ENCODE peak calls at places on chromosomes 13 and 19, in ten cellular contexts. One of them, this sample, is unnamed.

GRCh38 chr13:79385694-79386093 is 20.4 kb downstream of the RBM26 start:
- DNase-seq in fibroblast of lung: peak; percentile 37
- DNase-seq in psoas muscle: no peak
- DNase-seq in tibial nerve: no peak
- DNase-seq in IMR-90: no peak
- DNase-seq in GM06990: peak; percentile 48
- DNase-seq in Peyer's patch: no peak
- DNase-seq in vagina: no peak
- DNase-seq in endothelial cell of umbilical vein: peak; percentile 44
- DNase-seq in left ventricle myocardium inferior: no peak
- DNase-seq in this sample: no peak

GRCh38 chr19:14835011-14835410 is at the start of the genes OR7A5 and OR7C1:
- DNase-seq in fibroblast of lung: no peak
- DNase-seq in psoas muscle: no peak
- DNase-seq in tibial nerve: no peak
- DNase-seq in IMR-90: no peak
- DNase-seq in GM06990: no peak
- DNase-seq in Peyer's patch: no peak
- DNase-seq in vagina: no peak
- DNase-seq in endothelial cell of umbilical vein: no peak
- DNase-seq in left ventricle myocardium inferior: no peak
- DNase-seq in this sample: no peak

GRCh38 chr13:112120031-112120373 is 53.1 kb downstream of the SOX1 start:
- DNase-seq in fibroblast of lung: no peak
- DNase-seq in psoas muscle: no peak
- DNase-seq in tibial nerve: no peak
- DNase-seq in IMR-90: no peak
- DNase-seq in GM06990: no peak
- DNase-seq in Peyer's patch: no peak
- DNase-seq in vagina: no peak
- DNase-seq in endothelial cell of umbilical vein: no peak
- DNase-seq in left ventricle myocardium inferior: no peak
- DNase-seq in this sample: no peak

GRCh38 chr19:47176627-47177090 is 46.0 kb downstream of the SAE1 start:
- DNase-seq in fibroblast of lung: peak; percentile 96
- DNase-seq in psoas muscle: no peak
- DNase-seq in tibial nerve: no peak
- DNase-seq in IMR-90: peak; percentile 98
- DNase-seq in GM06990: no peak
- DNase-seq in Peyer's patch: peak; percentile 36
- DNase-seq in vagina: no peak
- DNase-seq in endothelial cell of umbilical vein: peak; percentile 100
- DNase-seq in left ventricle myocardium inferior: no peak
- DNase-seq in this sample: peak; percentile 92

GRCh38 chr19:58218899-58219298 is 9.8 kb upstream of the ZNF544 start:
- DNase-seq in fibroblast of lung: no peak
- DNase-seq in psoas muscle: no peak
- DNase-seq in tibial nerve: no peak
- DNase-seq in IMR-90: no peak
- DNase-seq in GM06990: no peak
- DNase-seq in Peyer's patch: no peak
- DNase-seq in vagina: no peak
- DNase-seq in endothelial cell of umbilical vein: peak; percentile 20
- DNase-seq in left ventricle myocardium inferior: no peak
- DNase-seq in this sample: no peak

GRCh38 chr13:29000802-29001201 is 180.7 kb downstream of the MTUS2 start:
- DNase-seq in fibroblast of lung: no peak
- DNase-seq in psoas muscle: no peak
- DNase-seq in tibial nerve: no peak
- DNase-seq in IMR-90: no peak
- DNase-seq in GM06990: no peak
- DNase-seq in Peyer's patch: no peak
- DNase-seq in vagina: no peak
- DNase-seq in endothelial cell of umbilical vein: no peak
- DNase-seq in left ventricle myocardium inferior: no peak
- DNase-seq in this sample: no peak

GRCh38 chr19:5171711-5172110 is 168.9 kb downstream of the PTPRS start:
- DNase-seq in fibroblast of lung: peak; percentile 37
- DNase-seq in psoas muscle: no peak
- DNase-seq in tibial nerve: no peak
- DNase-seq in IMR-90: no peak
- DNase-seq in GM06990: no peak
- DNase-seq in Peyer's patch: no peak
- DNase-seq in vagina: no peak
- DNase-seq in endothelial cell of umbilical vein: no peak
- DNase-seq in left ventricle myocardium inferior: no peak
- DNase-seq in this sample: no peak

GRCh38 chr13:34334984-34335661 is 517.2 kb downstream of the RFC3 start:
- DNase-seq in fibroblast of lung: no peak
- DNase-seq in psoas muscle: no peak
- DNase-seq in tibial nerve: no peak
- DNase-seq in IMR-90: no peak
- DNase-seq in GM06990: no peak
- DNase-seq in Peyer's patch: no peak
- DNase-seq in vagina: no peak
- DNase-seq in endothelial cell of umbilical vein: no peak
- DNase-seq in left ventricle myocardium inferior: no peak
- DNase-seq in this sample: peak; percentile 25

GRCh38 chr13:78102121-78102677 is 183.6 kb upstream of the EDNRB start:
- DNase-seq in fibroblast of lung: peak; percentile 54
- DNase-seq in psoas muscle: peak; percentile 18
- DNase-seq in tibial nerve: peak; percentile 48
- DNase-seq in IMR-90: peak; percentile 52
- DNase-seq in GM06990: peak; percentile 14
- DNase-seq in Peyer's patch: no peak
- DNase-seq in vagina: no peak
- DNase-seq in endothelial cell of umbilical vein: peak; percentile 41
- DNase-seq in left ventricle myocardium inferior: peak; percentile 29
- DNase-seq in this sample: peak; percentile 74

GRCh38 chr13:98451676-98452105 is 125.2 kb downstream of the STK24 start:
- DNase-seq in fibroblast of lung: peak; percentile 81
- DNase-seq in psoas muscle: peak; percentile 48
- DNase-seq in tibial nerve: peak; percentile 40
- DNase-seq in IMR-90: peak; percentile 40
- DNase-seq in GM06990: no peak
- DNase-seq in Peyer's patch: no peak
- DNase-seq in vagina: no peak
- DNase-seq in endothelial cell of umbilical vein: no peak
- DNase-seq in left ventricle myocardium inferior: peak; percentile 38
- DNase-seq in this sample: peak; percentile 41

GRCh38 chr13:94335786-94336357 is 143.6 kb downstream of the DCT start:
- DNase-seq in fibroblast of lung: no peak
- DNase-seq in psoas muscle: no peak
- DNase-seq in tibial nerve: no peak
- DNase-seq in IMR-90: peak; percentile 28
- DNase-seq in GM06990: no peak
- DNase-seq in Peyer's patch: no peak
- DNase-seq in vagina: no peak
- DNase-seq in endothelial cell of umbilical vein: peak; percentile 10
- DNase-seq in left ventricle myocardium inferior: no peak
- DNase-seq in this sample: no peak

GRCh38 chr13:108194435-108194936 is 20.9 kb downstream of the LIG4 start:
- DNase-seq in fibroblast of lung: no peak
- DNase-seq in psoas muscle: no peak
- DNase-seq in tibial nerve: no peak
- DNase-seq in IMR-90: no peak
- DNase-seq in GM06990: no peak
- DNase-seq in Peyer's patch: no peak
- DNase-seq in vagina: no peak
- DNase-seq in endothelial cell of umbilical vein: no peak
- DNase-seq in left ventricle myocardium inferior: no peak
- DNase-seq in this sample: no peak

GRCh38 chr19:3683866-3684816 is 16.1 kb downstream of the PIP5K1C start:
- DNase-seq in fibroblast of lung: peak; percentile 93
- DNase-seq in psoas muscle: no peak
- DNase-seq in tibial nerve: no peak
- DNase-seq in IMR-90: peak; percentile 31
- DNase-seq in GM06990: peak; percentile 74
- DNase-seq in Peyer's patch: no peak
- DNase-seq in vagina: no peak
- DNase-seq in endothelial cell of umbilical vein: no peak
- DNase-seq in left ventricle myocardium inferior: no peak
- DNase-seq in this sample: peak; percentile 66

DNA sequence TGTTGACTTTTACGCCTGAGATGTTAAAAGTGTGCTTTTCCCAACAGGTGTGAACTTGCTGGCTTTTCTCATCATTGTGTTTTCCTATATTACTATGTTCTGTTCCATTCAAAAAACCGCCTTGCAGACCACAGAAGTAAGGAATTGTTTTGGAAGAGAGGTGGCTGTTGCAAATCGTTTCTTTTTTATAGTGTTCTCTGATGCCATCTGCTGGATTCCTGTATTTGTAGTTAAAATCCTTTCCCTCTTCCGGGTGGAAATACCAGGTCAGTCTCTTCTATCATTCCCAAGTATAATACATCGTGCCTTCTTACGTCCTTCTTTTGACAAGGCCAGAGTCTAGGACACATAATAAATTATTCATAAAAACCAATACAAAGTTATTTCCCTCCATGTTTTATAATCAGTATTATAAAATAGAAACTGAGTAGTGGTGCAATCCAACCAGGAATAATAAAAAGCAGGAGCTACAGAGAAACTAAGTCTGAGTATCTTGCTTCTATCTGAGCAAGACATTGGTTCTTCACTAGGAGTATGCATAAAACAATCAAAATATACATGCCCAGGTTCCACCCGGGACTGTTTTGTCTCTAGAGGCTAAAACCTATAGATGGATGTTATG is 57.9 kb downstream of the RXFP2 start:
- DNase-seq in fibroblast of lung: peak; percentile 33
- DNase-seq in psoas muscle: no peak
- DNase-seq in tibial nerve: no peak
- DNase-seq in IMR-90: peak; percentile 55
- DNase-seq in GM06990: no peak
- DNase-seq in Peyer's patch: no peak
- DNase-seq in vagina: no peak
- DNase-seq in endothelial cell of umbilical vein: peak; percentile 52
- DNase-seq in left ventricle myocardium inferior: no peak
- DNase-seq in this sample: no peak
- TF ChIP-seq CTCF in fibroblast of lung: peak; percentile 50
- TF ChIP-seq CTCF in psoas muscle: peak; percentile 24
- TF ChIP-seq CTCF in tibial nerve: peak; percentile 49
- TF ChIP-seq CTCF in IMR-90: peak; percentile 69
- TF ChIP-seq CTCF in GM06990: no peak
- TF ChIP-seq CTCF in Peyer's patch: no peak
- TF ChIP-seq CTCF in vagina: no peak
- TF ChIP-seq CTCF in endothelial cell of umbilical vein: peak; percentile 36
- TF ChIP-seq CTCF in left ventricle myocardium inferior: peak; percentile 56
- TF ChIP-seq CTCF in this sample: peak; percentile 33

GRCh38 chr19:13150919-13151604 is 851 bp downstream of the IER2 start:
- DNase-seq in fibroblast of lung: no peak
- DNase-seq in psoas muscle: no peak
- DNase-seq in tibial nerve: no peak
- DNase-seq in IMR-90: no peak
- DNase-seq in GM06990: peak; percentile 45
- DNase-seq in Peyer's patch: peak; percentile 30
- DNase-seq in vagina: no peak
- DNase-seq in endothelial cell of umbilical vein: peak; percentile 19
- DNase-seq in left ventricle myocardium inferior: peak; percentile 47
- DNase-seq in this sample: no peak

GRCh38 chr19:13152854-13153626 is 2.8 kb downstream of the IER2 start:
- DNase-seq in fibroblast of lung: peak; percentile 89
- DNase-seq in psoas muscle: peak; percentile 93
- DNase-seq in tibial nerve: peak; percentile 95
- DNase-seq in IMR-90: peak; percentile 93
- DNase-seq in GM06990: peak; percentile 97
- DNase-seq in Peyer's patch: peak; percentile 97
- DNase-seq in vagina: no peak
- DNase-seq in endothelial cell of umbilical vein: peak; percentile 94
- DNase-seq in left ventricle myocardium inferior: peak; percentile 94
- DNase-seq in this sample: peak; percentile 98

GRCh38 chr19:13152356-13152853 is 2.2 kb downstream of the IER2 start:
- DNase-seq in fibroblast of lung: no peak
- DNase-seq in psoas muscle: no peak
- DNase-seq in tibial nerve: no peak
- DNase-seq in IMR-90: no peak
- DNase-seq in GM06990: no peak
- DNase-seq in Peyer's patch: no peak
- DNase-seq in vagina: no peak
- DNase-seq in endothelial cell of umbilical vein: no peak
- DNase-seq in left ventricle myocardium inferior: no peak
- DNase-seq in this sample: no peak

GRCh38 chr19:13150187-13150918 is at the start of the genes IER2 and STX10:
- DNase-seq in fibroblast of lung: peak; percentile 94
- DNase-seq in psoas muscle: peak; percentile 96
- DNase-seq in tibial nerve: peak; percentile 92
- DNase-seq in IMR-90: peak; percentile 94
- DNase-seq in GM06990: peak; percentile 89
- DNase-seq in Peyer's patch: peak; percentile 93
- DNase-seq in vagina: no peak
- DNase-seq in endothelial cell of umbilical vein: peak; percentile 96
- DNase-seq in left ventricle myocardium inferior: peak; percentile 96
- DNase-seq in this sample: peak; percentile 97

GRCh38 chr19:13151605-13152355 is 1.6 kb downstream of the IER2 start:
- DNase-seq in fibroblast of lung: peak; percentile 94
- DNase-seq in psoas muscle: peak; percentile 98
- DNase-seq in tibial nerve: peak; percentile 97
- DNase-seq in IMR-90: peak; percentile 96
- DNase-seq in GM06990: peak; percentile 94
- DNase-seq in Peyer's patch: peak; percentile 96
- DNase-seq in vagina: no peak
- DNase-seq in endothelial cell of umbilical vein: peak; percentile 97
- DNase-seq in left ventricle myocardium inferior: peak; percentile 98
- DNase-seq in this sample: peak; percentile 96
- TF ChIP-seq CTCF in fibroblast of lung: peak; percentile 20
- TF ChIP-seq CTCF in psoas muscle: no peak
- TF ChIP-seq CTCF in tibial nerve: peak; percentile 53
- TF ChIP-seq CTCF in IMR-90: peak; percentile 36
- TF ChIP-seq CTCF in GM06990: no peak
- TF ChIP-seq CTCF in Peyer's patch: no peak
- TF ChIP-seq CTCF in vagina: no peak
- TF ChIP-seq CTCF in endothelial cell of umbilical vein: peak; percentile 12
- TF ChIP-seq CTCF in left ventricle myocardium inferior: peak; percentile 16
- TF ChIP-seq CTCF in this sample: no peak

GRCh38 chr13:27372896-27373295 is 51.5 kb upstream of the GTF3A start:
- DNase-seq in fibroblast of lung: no peak
- DNase-seq in psoas muscle: no peak
- DNase-seq in tibial nerve: no peak
- DNase-seq in IMR-90: peak; percentile 16
- DNase-seq in GM06990: no peak
- DNase-seq in Peyer's patch: no peak
- DNase-seq in vagina: no peak
- DNase-seq in endothelial cell of umbilical vein: no peak
- DNase-seq in left ventricle myocardium inferior: no peak
- DNase-seq in this sample: no peak
- TF ChIP-seq CTCF in fibroblast of lung: no peak
- TF ChIP-seq CTCF in psoas muscle: no peak
- TF ChIP-seq CTCF in tibial nerve: no peak
- TF ChIP-seq CTCF in IMR-90: no peak
- TF ChIP-seq CTCF in GM06990: no peak
- TF ChIP-seq CTCF in Peyer's patch: no peak
- TF ChIP-seq CTCF in vagina: no peak
- TF ChIP-seq CTCF in endothelial cell of umbilical vein: no peak
- TF ChIP-seq CTCF in left ventricle myocardium inferior: no peak
- TF ChIP-seq CTCF in this sample: no peak

DNA sequence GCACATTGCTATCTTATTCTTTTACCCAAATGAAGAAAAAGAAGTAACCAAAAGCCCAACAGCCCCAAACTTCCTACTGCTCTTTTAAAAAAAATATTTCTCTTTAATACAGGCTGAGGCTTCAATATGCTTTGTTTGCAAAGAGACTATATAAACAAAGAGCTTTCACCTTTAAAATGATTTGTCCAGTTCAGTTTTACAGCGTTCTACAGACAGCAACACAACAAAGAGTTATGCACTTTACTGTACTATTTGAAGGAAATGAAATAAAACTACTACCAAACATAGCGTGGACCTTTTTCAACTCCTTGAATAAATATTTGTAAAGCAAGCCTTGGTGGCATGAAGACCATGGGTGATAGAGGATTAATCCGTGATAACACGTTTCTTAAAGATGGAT is 151.2 kb downstream of the FGF9 start:
- DNase-seq in fibroblast of lung: no peak
- DNase-seq in psoas muscle: no peak
- DNase-seq in tibial nerve: no peak
- DNase-seq in IMR-90: no peak
- DNase-seq in GM06990: no peak
- DNase-seq in Peyer's patch: no peak
- DNase-seq in vagina: no peak
- DNase-seq in endothelial cell of umbilical vein: no peak
- DNase-seq in left ventricle myocardium inferior: no peak
- DNase-seq in this sample: no peak
- TF ChIP-seq CTCF in fibroblast of lung: no peak
- TF ChIP-seq CTCF in psoas muscle: no peak
- TF ChIP-seq CTCF in tibial nerve: no peak
- TF ChIP-seq CTCF in IMR-90: no peak
- TF ChIP-seq CTCF in GM06990: no peak
- TF ChIP-seq CTCF in Peyer's patch: no peak
- TF ChIP-seq CTCF in vagina: no peak
- TF ChIP-seq CTCF in endothelial cell of umbilical vein: no peak
- TF ChIP-seq CTCF in left ventricle myocardium inferior: no peak
- TF ChIP-seq CTCF in this sample: no peak